ENCODE peak calls at places on chromosomes 4 and X, in four cellular contexts. I, U, O and X are unnamed samples.

GRCh38 chr4:101102114-101102752 is 245.1 kb downstream of the PPP3CA start:
- DNase-seq in I (no peak), O (peak; percentile 87), U (no peak), X (peak; percentile 89)

GRCh38 chr4:180636696-180637095 is 1606.5 kb upstream of the TENM3 start:
- DNase-seq in U (no peak), O (peak; percentile 44), I (no peak), X (peak; percentile 21)

GRCh38 chrX:75873993-75874392 is 88.9 kb upstream of the MAGEE2 start:
- DNase-seq in U (no peak), O (no peak), I (no peak), X (no peak)

GRCh38 chr4:25013756-25014737 is 16.7 kb downstream of the LGI2 start:
- DNase-seq in U (no peak), O (no peak), I (no peak), X (peak; percentile 39)

GRCh38 chr4:128787509-128788311 is 21.8 kb upstream of the JADE1 start:
- DNase-seq in U (no peak), I (no peak), O (peak; percentile 74), X (peak; percentile 44)

GRCh38 chr4:24988776-24989175 is 42.0 kb downstream of the LGI2 start:
- DNase-seq in U (no peak), I (no peak), O (peak; percentile 51), X (peak; percentile 62)

GRCh38 chrX:136260801-136261200 is 9.6 kb upstream of the MAP7D3 start:
- DNase-seq in O (peak; percentile 89), U (no peak), I (no peak), X (peak; percentile 84)

GRCh38 chrX:78592030-78592429 is 67.1 kb downstream of the RTL3 start:
- DNase-seq in I (no peak), O (no peak), U (no peak), X (no peak)

GRCh38 chrX:136076942-136077341 is 70.4 kb upstream of the FHL1 start:
- DNase-seq in U (no peak), I (no peak), O (no peak), X (no peak)

GRCh38 chrX:56233682-56234081 is 1.5 kb downstream of the KLF8 start:
- DNase-seq in O (no peak), I (no peak), U (peak; percentile 43), X (peak; percentile 80)

GRCh38 chrX:50971390-50971789 is 60.9 kb downstream of the BMP15 start:
- DNase-seq in O (no peak), U (no peak), I (no peak), X (peak; percentile 50)

GRCh38 chr4:31187979-31188378 is 467.8 kb downstream of the PCDH7 start:
- DNase-seq in O (no peak), U (no peak), I (no peak), X (no peak)

GRCh38 chr4:80036949-80037348 is 36.1 kb downstream of the ANTXR2 start:
- DNase-seq in I (no peak), U (no peak), O (peak; percentile 77), X (peak; percentile 87)

GRCh38 chr4:153787156-153787555 is 1.7 kb downstream of the SFRP2 start:
- DNase-seq in I (no peak), U (no peak), O (no peak), X (peak; percentile 55)

GRCh38 chrX:47846070-47846469 is 9.4 kb downstream of the ZNF81 start:
- DNase-seq in I (no peak), O (no peak), U (no peak), X (no peak)

GRCh38 chrX:44872319-44872816 is 620 bp upstream of the KDM6A start:
- DNase-seq in I (peak; percentile 1), O (peak; percentile 4), U (peak; percentile 86), X (peak; percentile 22)

GRCh38 chr4:79882806-79883205 is 190.2 kb downstream of the ANTXR2 start:
- DNase-seq in U (no peak), O (no peak), I (no peak), X (peak; percentile 28)

GRCh38 chr4:35963969-35964515 is 280.3 kb downstream of the ARAP2 start:
- DNase-seq in O (no peak), I (no peak), U (no peak), X (no peak)

GRCh38 chr4:94256833-94257232 is 49.2 kb downstream of the SMARCAD1 start:
- DNase-seq in U (no peak), I (no peak), O (peak; percentile 7), X (peak; percentile 8)

GRCh38 chrX:123493857-123494256 is 239.0 kb downstream of the THOC2 start:
- DNase-seq in I (no peak), O (no peak), U (no peak), X (no peak)

GRCh38 chrX:123504630-123505270 is 228.1 kb downstream of the THOC2 start:
- DNase-seq in U (no peak), I (no peak), O (no peak), X (no peak)

GRCh38 chrX:123504047-123504446 is 228.8 kb downstream of the THOC2 start:
- DNase-seq in U (no peak), I (no peak), O (peak; percentile 12), X (no peak)

DNA sequence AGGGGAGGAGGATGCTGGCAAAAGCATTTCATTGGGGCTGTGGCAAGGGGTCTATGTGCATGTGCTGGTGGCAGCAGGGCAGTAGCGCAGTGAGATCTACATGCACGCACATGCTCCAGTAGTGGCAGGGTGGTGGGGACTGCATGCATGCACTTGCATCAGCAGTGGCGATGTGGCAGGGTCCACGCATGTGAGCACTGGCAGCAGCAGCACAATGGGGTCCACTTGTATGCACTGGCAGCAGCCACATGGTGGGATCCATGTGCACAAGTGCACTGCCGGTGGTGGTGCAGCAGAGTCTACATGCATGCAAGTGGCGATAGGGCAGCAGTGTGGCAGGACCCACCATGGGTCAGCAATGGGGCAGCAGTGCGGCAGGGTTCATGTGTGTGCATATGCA is 233.1 kb downstream of the THOC2 start:
- DNase-seq in I (no peak), U (peak; percentile 48), O (no peak), X (no peak)
- H3K4me3 ChIP-seq in I (no peak overlapping the region), U (no peak overlapping the region), O (no peak overlapping the region), X (no peak overlapping the region)

GRCh38 chrX:106281383-106281782 is 113.3 kb downstream of the PWWP3B start:
- DNase-seq in U (no peak), O (no peak), I (no peak), X (no peak)
- TF ChIP-seq CTCF in U (no peak), O (no peak), I (no peak), X (no peak)

DNA sequence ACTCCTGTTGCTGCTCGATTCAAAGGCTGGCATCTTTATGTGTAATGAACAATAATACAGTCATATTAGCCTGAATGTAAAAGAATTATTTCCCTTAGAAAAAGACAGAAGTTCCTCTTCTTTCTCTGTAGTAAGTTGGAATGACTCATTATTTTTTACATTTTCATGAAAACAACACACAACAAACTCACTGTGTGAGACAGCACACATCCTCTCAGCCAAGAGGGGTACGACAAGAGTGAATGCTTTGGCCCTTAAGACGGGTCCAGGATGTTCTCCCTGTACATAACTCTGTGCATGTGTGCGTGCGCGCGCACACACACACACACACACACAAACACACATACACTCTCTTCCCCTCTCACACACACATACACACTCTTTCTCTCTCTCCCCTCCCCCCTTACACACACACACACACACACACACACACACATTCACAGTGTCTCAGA is 72.8 kb downstream of the MANBA start:
- DNase-seq in I (no peak), O (peak; percentile 15), U (no peak), X (peak; percentile 10)
- H3K4me3 ChIP-seq in I (no peak overlapping the region), O (no peak overlapping the region), U (no peak overlapping the region), X (no peak overlapping the region)

GRCh38 chr4:55512922-55513571 is 33.7 kb downstream of the CLOCK start:
- DNase-seq in I (no peak), O (peak; percentile 77), U (no peak), X (peak; percentile 11)
- TF ChIP-seq CTCF in I (no peak), O (no peak), U (no peak), X (no peak)

GRCh38 chr4:10006604-10007435 is 14.5 kb downstream of the SLC2A9 start:
- DNase-seq in I (no peak), U (no peak), O (no peak), X (peak; percentile 35)
- H3K4me3 ChIP-seq in I (no peak overlapping the region), U (no peak overlapping the region), O (no peak overlapping the region), X (no peak overlapping the region)

GRCh38 chr4:340011-340410 is 2.4 kb downstream of the ZNF141 start:
- DNase-seq in O (no peak), I (no peak), U (no peak), X (no peak)
- TF ChIP-seq CTCF in O (no peak), I (no peak), U (no peak), X (peak; percentile 23)

DNA sequence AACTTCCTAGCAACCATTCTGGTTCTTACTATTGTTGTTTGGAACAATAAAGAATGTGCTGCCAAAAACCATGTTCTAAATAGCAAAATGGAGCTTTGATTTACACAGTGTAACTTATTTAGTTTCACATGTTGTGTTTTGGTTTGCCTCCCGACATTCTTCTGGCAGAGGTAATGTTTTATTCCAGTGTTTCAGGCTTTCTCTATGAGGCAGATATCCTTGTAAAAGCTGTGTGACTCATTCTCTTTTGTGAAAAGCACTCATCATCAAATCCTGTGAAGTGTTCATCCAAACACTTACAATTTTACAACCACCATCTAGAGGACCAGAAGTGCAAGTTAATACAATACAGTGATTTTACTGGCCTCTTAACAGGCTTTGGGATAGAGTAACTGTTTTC is 219.0 kb upstream of the GIMD1 start:
- DNase-seq in I (no peak), U (no peak), O (peak; percentile 67), X (peak; percentile 64)
- H3K4me3 ChIP-seq in I (no peak overlapping the region), U (no peak overlapping the region), O (no peak overlapping the region), X (no peak overlapping the region)

DNA sequence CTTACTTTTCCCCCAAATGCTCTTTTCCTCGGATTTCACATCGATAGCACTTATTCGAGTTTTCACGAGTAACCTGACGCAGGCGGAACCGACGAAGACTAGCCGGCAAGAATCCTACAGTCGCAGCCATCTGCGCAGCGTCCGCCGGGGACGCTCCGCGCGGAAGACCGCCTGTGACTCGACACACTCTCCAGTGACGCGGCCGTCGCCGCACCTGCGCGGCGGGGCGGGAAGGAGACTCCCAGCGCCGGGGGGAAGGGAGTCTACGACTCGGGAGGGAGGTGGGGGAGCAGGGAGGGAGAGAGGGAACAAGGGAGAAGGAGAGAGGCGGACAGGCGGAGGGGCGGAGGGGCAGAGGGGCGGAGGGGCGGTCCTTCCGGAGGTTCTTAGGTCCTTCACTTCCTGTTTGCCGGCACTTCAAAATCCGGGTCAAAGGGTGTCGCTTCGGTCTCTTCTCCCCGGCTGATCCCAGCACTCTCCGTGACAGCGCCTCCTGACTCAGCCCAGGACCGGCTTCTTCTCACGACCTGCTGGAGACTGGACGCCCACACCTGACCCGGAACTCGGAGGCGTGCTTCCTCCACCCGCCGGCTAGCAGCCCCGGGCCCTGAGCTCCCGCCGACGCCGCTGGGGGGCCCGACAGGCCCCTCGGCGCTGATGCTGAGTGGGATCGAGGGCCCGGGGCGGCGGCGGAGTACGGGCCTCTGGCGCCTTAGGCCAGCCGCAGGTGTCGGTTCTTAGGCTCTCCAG is at the start of gene USP38:
- DNase-seq in I (peak; percentile 69), O (peak; percentile 94), U (peak; percentile 94), X (peak; percentile 94)
- TF ChIP-seq CTCF in I (no peak), O (peak; percentile 14), U (no peak), X (no peak)